ENCODE peak calls at places on chromosome 11, in seven cellular contexts. R is breast epithelium; Y is pancreas; T is neuronal stem cell; M is effector memory CD4-positive, alpha-beta T cell; U is uterus; P is lung. B is an unnamed sample. For H3K9me3, the result is how much of the 10 kb centered on the place peaks cover.

GRCh38 chr11:6637871-6638270 is 17.7 kb downstream of the DCHS1 start:
- DNase-seq in T (no peak), Y (peak), U (peak), P (peak), M (no peak), R (no peak), B (no peak)

GRCh38 chr11:127000291-127000968 is at the start of gene KIRREL3:
- DNase-seq in U (no peak), Y (no peak), P (no peak), T (no peak), M (no peak), R (no peak), B (no peak)

GRCh38 chr11:61512435-61512834 is 3.9 kb downstream of the LRRC10B start:
- DNase-seq in U (no peak), P (no peak), Y (no peak), T (no peak), R (no peak), M (no peak), B (no peak)

GRCh38 chr11:31974737-31975136 is 116.1 kb upstream of the RCN1 start:
- DNase-seq in T (no peak), R (no peak), Y (no peak), P (no peak), U (no peak), M (no peak), B (no peak)

GRCh38 chr11:19110290-19110689 is 6.7 kb upstream of the ZDHHC13 start:
- DNase-seq in U (no peak), R (no peak), Y (peak), P (no peak), M (no peak), T (no peak), B (no peak)

GRCh38 chr11:95835351-95835750 is 45.1 kb downstream of the CEP57 start:
- DNase-seq in T (no peak), M (no peak), R (no peak), P (no peak), U (no peak), Y (no peak), B (no peak)

GRCh38 chr11:32391965-32392553 is 43.3 kb downstream of the WT1 start:
- DNase-seq in P (no peak), T (no peak), U (no peak), Y (no peak), R (no peak), M (no peak), B (no peak)

GRCh38 chr11:20962581-20962980 is 293.2 kb downstream of the NELL1 start:
- DNase-seq in P (no peak), U (no peak), Y (no peak), R (no peak), T (no peak), M (no peak), B (no peak)

GRCh38 chr11:2599561-2600189 is 100.1 kb downstream of the KCNQ1OT1 start:
- DNase-seq in Y (no peak), M (no peak), P (no peak), U (no peak), T (no peak), R (peak), B (no peak)

GRCh38 chr11:117970400-117971024 is 15.7 kb upstream of the IL10RA start:
- DNase-seq in T (no peak), R (no peak), M (peak), Y (no peak), U (no peak), P (peak), B (no peak)

GRCh38 chr11:110434952-110435779 is 5.4 kb downstream of the FDX1 start:
- DNase-seq in P (no peak), Y (no peak), R (no peak), M (no peak), U (no peak), T (no peak), B (no peak)

GRCh38 chr11:62104816-62105610 is 18.8 kb upstream of the INCENP start:
- DNase-seq in Y (no peak), P (no peak), M (no peak), T (no peak), U (peak), R (no peak), B (no peak)

GRCh38 chr11:124209824-124210357 is 26.7 kb downstream of the OR10D3 start:
- DNase-seq in P (no peak), U (no peak), M (no peak), Y (no peak), R (no peak), T (no peak), B (no peak)

GRCh38 chr11:124214027-124214426 is 26.9 kb upstream of the OR8G1 start:
- DNase-seq in Y (no peak), T (no peak), U (no peak), M (no peak), P (no peak), R (no peak), B (no peak)

GRCh38 chr11:124207102-124207792 is 24.1 kb downstream of the OR10D3 start:
- DNase-seq in T (no peak), U (no peak), Y (no peak), M (no peak), R (no peak), P (no peak), B (no peak)

DNA sequence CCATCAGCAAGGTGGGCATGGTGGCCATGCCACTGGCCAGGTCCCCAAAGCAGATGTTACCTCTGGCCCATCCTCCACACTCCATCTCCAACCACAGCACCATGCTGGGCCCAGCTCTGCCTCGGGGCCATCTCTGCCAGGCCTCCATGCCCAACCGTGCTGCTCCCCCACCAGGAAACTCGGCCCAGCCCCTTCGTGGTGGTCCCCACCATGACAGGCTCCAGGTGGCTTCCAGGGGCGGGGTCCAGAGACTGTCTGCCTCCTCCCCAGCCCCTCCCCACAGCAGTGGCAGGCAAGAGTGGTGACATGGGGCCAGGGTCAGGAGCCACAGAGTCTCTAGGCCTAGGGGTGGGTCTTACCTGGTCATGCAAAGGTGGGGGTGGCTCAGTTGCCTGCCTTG is 27.3 kb downstream of the OR10D3 start:
- DNase-seq in M (no peak), R (no peak), P (no peak), T (no peak), U (no peak), Y (no peak), B (no peak)
- H3K9me3 ChIP-seq in M (under half), R (under half), P (under half), T (under half), U (under half), Y (under half), B (under half)

GRCh38 chr11:8801121-8801520 is 109.9 kb upstream of the AKIP1 start:
- DNase-seq in R (no peak), P (no peak), Y (no peak), U (no peak), T (no peak), M (no peak), B (no peak)
- H3K9me3 ChIP-seq in R (under half), P (under half), Y (under half), U (under half), T (under half), M (under half), B (under half)

GRCh38 chr11:1545432-1545831 is 26.6 kb downstream of the DUSP8 start:
- DNase-seq in R (no peak), P (no peak), M (no peak), Y (no peak), T (no peak), U (no peak), B (no peak)

GRCh38 chr11:1544536-1544935 is 27.5 kb downstream of the DUSP8 start:
- DNase-seq in T (no peak), R (no peak), Y (no peak), P (no peak), M (no peak), U (no peak), B (no peak)

GRCh38 chr11:1546536-1547466 is 25.3 kb downstream of the DUSP8 start:
- DNase-seq in M (no peak), R (no peak), P (no peak), T (peak), U (peak), Y (peak), B (peak)

GRCh38 chr11:1547467-1548098 is 24.5 kb downstream of the DUSP8 start:
- DNase-seq in T (no peak), Y (peak), P (no peak), R (no peak), U (no peak), M (no peak), B (no peak)

GRCh38 chr11:1546077-1546535 is 26.0 kb downstream of the DUSP8 start:
- DNase-seq in P (no peak), Y (peak), M (no peak), T (no peak), R (no peak), U (no peak), B (no peak)
- H3K9me3 ChIP-seq in P (under half), Y (under half), M (under half), T (under half), R (under half), U (under half), B (under half)

DNA sequence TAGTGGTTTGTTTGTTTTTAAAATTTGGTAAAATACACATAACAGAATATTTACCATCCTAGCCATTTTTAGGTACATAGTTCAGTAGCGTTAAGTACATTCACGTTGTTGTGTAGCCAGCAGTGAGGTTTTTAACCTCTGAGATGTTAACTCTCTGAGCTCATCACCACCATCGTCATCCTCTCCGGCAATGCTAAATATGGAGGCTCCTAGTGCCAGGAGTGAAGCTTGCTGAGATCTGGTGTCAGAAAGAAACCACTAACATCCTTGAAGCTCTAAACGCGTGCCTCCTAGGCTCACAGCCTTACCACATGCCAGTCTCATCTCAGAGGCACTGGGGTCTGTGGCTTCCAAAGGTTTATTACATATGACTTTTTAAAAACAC is 330.2 kb upstream of the B3GAT1 start:
- DNase-seq in U (no peak), P (no peak), Y (no peak), R (no peak), T (no peak), M (no peak), B (no peak)
- H3K9me3 ChIP-seq in U (under half), P (under half), Y (under half), R (under half), T (under half), M (under half), B (under half)

GRCh38 chr11:70644343-70645060 is 246.2 kb downstream of the CTTN start:
- DNase-seq in R (no peak), Y (no peak), M (no peak), T (no peak), U (no peak), P (no peak), B (no peak)
- H3K9me3 ChIP-seq in R (under half), Y (under half), M (under half), T (under half), U (under half), P (under half), B (under half)

GRCh38 chr11:134665571-134666268 is 253.7 kb upstream of the B3GAT1 start:
- DNase-seq in U (no peak), M (no peak), Y (no peak), T (no peak), R (no peak), P (peak), B (no peak)
- H3K9me3 ChIP-seq in U (under half), M (under half), Y (under half), T (under half), R (under half), P (under half), B (under half)

GRCh38 chr11:55806248-55806647 is 4.9 kb upstream of the OR5L1 start:
- DNase-seq in T (no peak), Y (no peak), U (no peak), P (no peak), M (no peak), R (no peak), B (no peak)

GRCh38 chr11:55811067-55811466 is at the start of gene OR5L1:
- DNase-seq in P (no peak), Y (no peak), T (no peak), R (no peak), U (no peak), M (no peak), B (no peak)
- H3K9me3 ChIP-seq in P (under half), Y (under half), T (under half), R (under half), U (under half), M (under half), B (under half)

DNA sequence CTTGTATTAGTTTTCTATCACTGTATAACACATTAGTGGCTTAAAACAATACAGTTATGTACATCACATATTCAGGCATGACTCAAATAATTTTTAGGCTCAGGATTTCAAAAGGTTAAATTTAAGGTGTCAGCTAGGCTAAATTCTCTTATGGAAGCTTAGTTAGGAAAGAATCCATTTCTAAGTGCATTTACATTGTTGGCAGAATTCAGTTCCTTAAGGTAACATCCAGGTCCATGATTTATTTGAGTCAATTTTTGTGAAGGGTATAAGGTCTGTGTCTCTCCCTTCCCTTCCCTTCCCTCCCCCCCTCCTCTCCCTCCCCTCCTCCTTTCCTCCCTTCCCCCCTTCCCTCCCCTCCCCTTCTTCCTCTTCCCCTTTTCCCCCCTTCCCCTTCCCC is 399.0 kb upstream of the CNTN5 start:
- DNase-seq in Y (no peak), T (no peak), M (no peak), P (no peak), R (no peak), U (no peak), B (no peak)
- H3K9me3 ChIP-seq in Y (under half), T (under half), M (under half), P (under half), R (under half), U (under half), B (under half)

GRCh38 chr11:114621950-114622809 is 26.6 kb upstream of the NXPE4 start:
- DNase-seq in Y (no peak), M (no peak), R (no peak), U (no peak), P (no peak), T (no peak), B (no peak)
- H3K9me3 ChIP-seq in Y (under half), M (under half), R (under half), U (under half), P (under half), T (under half), B (under half)

B was measured in T-helper 17 cell.